ENCODE peak calls at places on chromosomes 2 and 18, in seven cellular contexts. U, B, J, D, A, I and X are unnamed samples.

GRCh38 chr2:98815795-98816194 is 84.9 kb upstream of the MGAT4A start:
- DNase-seq in U (no peak), B (no peak), J (no peak), D (no peak), A (no peak), I (no peak), X (no peak)

GRCh38 chr2:95076705-95077520 is 44.7 kb downstream of the MRPS5 start:
- DNase-seq in U (peak), B (peak), J (peak), D (peak), A (peak), I (peak), X (peak)

GRCh38 chr2:212777020-212777491 is 238.5 kb upstream of the ERBB4 start:
- DNase-seq in U (peak), B (no peak), J (no peak), D (no peak), A (no peak), I (peak), X (no peak)

GRCh38 chr18:36648803-36649202 is 180.0 kb downstream of the TPGS2 start:
- DNase-seq in U (no peak), B (no peak), J (no peak), D (no peak), A (no peak), I (no peak), X (no peak)

GRCh38 chr2:241773511-241774418 is 2.9 kb upstream of the GAL3ST2 start:
- DNase-seq in U (no peak), B (no peak), J (peak), D (no peak), A (no peak), I (no peak), X (no peak)

GRCh38 chr18:75114231-75114630 is 94.7 kb downstream of the PTGR3 start:
- DNase-seq in U (no peak), B (no peak), J (no peak), D (no peak), A (no peak), I (no peak), X (no peak)

GRCh38 chr2:121527009-121527682 is 3.5 kb upstream of the RNU4ATAC start:
- DNase-seq in U (no peak), B (no peak), J (no peak), D (no peak), A (no peak), I (no peak), X (no peak)

GRCh38 chr2:85326406-85326945 is 1.3 kb downstream of the TGOLN2 start:
- DNase-seq in U (peak), B (no peak), J (no peak), D (no peak), A (no peak), I (no peak), X (no peak)

GRCh38 chr18:75141166-75141565 is 67.8 kb downstream of the PTGR3 start:
- DNase-seq in U (no peak), B (no peak), J (no peak), D (no peak), A (no peak), I (no peak), X (no peak)

GRCh38 chr2:231926761-231927565 is 767 bp upstream of the NPPC start:
- DNase-seq in U (no peak), B (no peak), J (peak), D (peak), A (no peak), I (no peak), X (no peak)

GRCh38 chr18:38115201-38115600 is 549.6 kb upstream of the CELF4 start:
- DNase-seq in U (no peak), B (no peak), J (no peak), D (no peak), A (no peak), I (no peak), X (no peak)

GRCh38 chr2:215395687-215396460 is 40.0 kb downstream of the FN1 start:
- DNase-seq in U (no peak), B (no peak), J (no peak), D (no peak), A (no peak), I (no peak), X (no peak)

GRCh38 chr2:7430421-7430868 is 513.2 kb downstream of the RNF144A start:
- DNase-seq in U (no peak), B (no peak), J (no peak), D (no peak), A (no peak), I (no peak), X (no peak)

GRCh38 chr2:67210430-67210829 is 186.7 kb upstream of the ETAA1 start:
- DNase-seq in U (no peak), B (no peak), J (no peak), D (no peak), A (no peak), I (no peak), X (no peak)

GRCh38 chr18:79662051-79662450 is 17.6 kb upstream of the CTDP1 start:
- DNase-seq in U (no peak), B (no peak), J (no peak), D (no peak), A (no peak), I (no peak), X (no peak)

GRCh38 chr18:79659733-79660132 is 19.9 kb upstream of the CTDP1 start:
- DNase-seq in U (no peak), B (no peak), J (no peak), D (no peak), A (no peak), I (no peak), X (no peak)

GRCh38 chr18:79657342-79657996 is 22.1 kb upstream of the CTDP1 start:
- DNase-seq in U (no peak), B (no peak), J (no peak), D (no peak), A (no peak), I (no peak), X (no peak)
- H3K27ac ChIP-seq in U (no peak), B (no peak), J (no peak), D (no peak), A (no peak), I (no peak), X (no peak)

DNA sequence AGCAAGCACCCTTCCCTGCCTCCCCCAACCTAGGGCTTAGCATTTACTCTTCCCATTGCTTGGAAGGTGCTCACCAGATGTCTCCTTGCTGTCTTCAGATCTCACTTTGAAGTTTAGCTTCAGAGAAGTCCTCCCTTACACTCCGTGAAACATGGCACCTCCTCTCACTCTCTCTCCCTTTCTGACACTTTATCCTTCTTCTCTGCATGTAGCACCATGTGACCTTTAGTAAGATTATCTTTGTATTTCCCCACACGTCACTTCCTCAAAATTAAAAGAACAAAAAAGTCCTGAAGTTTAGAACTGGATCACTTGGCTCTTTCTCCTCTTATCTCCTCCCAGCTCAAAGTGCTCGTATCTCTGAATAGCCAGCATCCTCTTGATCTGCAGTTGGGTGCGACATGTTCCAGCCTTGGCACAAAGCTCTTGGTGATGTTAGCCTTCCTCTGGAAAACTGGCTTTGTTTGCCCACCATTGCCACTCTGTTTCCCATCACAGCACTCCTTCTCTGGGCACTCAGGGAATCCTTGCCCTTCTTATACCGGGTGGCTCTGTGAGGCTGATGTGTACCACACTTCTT is 40.6 kb upstream of the EPAS1 start:
- DNase-seq in U (peak), B (no peak), J (no peak), D (no peak), A (no peak), I (no peak), X (no peak)
- TF ChIP-seq POLR2A in U (no peak), B (no peak), J (no peak), D (no peak), A (no peak), I (no peak), X (no peak)

GRCh38 chr2:197137826-197138480 is 172.6 kb downstream of the ANKRD44 start:
- DNase-seq in U (peak), B (no peak), J (no peak), D (no peak), A (no peak), I (no peak), X (no peak)
- H3K27ac ChIP-seq in U (peak), B (no peak), J (no peak), D (no peak), A (no peak), I (no peak), X (no peak)

DNA sequence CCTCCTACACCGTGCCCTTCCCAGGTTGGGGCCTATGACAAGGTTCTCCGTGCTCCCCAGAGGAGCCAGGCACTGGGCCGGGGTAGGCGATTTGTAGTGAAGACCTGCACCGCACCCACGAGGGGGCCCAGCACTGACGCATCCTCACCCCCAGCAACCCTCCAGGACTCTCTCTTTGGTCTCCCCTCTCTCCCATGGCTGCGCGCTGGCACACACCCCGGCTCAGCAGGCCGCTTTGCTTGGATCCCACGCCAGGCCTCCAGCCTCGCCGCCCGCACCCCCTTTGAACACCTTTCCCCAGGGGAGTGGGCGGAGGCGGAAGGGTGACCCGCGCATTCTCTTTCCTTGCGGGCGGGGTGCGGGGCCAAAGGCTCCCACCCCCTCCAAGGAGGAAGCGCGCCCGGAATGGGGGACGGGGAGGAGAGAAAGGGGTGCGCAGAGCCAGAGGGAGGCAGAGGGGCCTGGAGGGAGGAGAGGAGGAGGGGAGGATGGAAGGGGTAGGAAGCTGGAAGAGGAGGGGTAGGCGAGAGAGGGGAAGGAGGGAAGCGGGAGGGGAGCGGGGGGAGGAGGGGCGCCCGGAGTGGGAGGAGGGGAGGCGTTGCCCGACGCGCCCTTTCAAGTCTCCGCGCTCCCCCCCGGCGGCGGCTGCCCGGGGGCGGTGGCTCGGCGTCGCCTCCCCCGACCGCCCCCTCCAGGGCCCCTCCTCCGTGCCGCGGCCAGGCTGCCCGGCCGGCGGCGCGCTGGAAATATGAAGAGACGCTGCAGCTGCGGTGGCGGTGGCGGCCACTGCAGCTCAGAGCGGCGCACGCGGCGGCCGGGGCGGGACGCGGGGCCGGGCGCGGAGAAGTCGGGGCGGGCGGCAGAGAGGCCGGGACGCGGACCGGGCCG is at the start of gene APCDD1:
- DNase-seq in U (no peak), B (no peak), J (peak), D (peak), A (peak), I (no peak), X (peak)
- TF ChIP-seq POLR2A in U (no peak), B (no peak), J (no peak), D (peak), A (no peak), I (no peak), X (no peak)

GRCh38 chr2:200351815-200352214 is 45.3 kb downstream of the SPATS2L start:
- DNase-seq in U (no peak), B (no peak), J (no peak), D (no peak), A (no peak), I (no peak), X (no peak)

GRCh38 chr2:200349868-200350267 is 43.4 kb downstream of the SPATS2L start:
- DNase-seq in U (no peak), B (no peak), J (no peak), D (no peak), A (no peak), I (no peak), X (no peak)

GRCh38 chr2:200348897-200349563 is 42.5 kb downstream of the SPATS2L start:
- DNase-seq in U (no peak), B (no peak), J (no peak), D (no peak), A (no peak), I (no peak), X (no peak)

GRCh38 chr2:200352631-200353030 is 46.1 kb downstream of the SPATS2L start:
- DNase-seq in U (no peak), B (no peak), J (no peak), D (no peak), A (no peak), I (no peak), X (no peak)

DNA sequence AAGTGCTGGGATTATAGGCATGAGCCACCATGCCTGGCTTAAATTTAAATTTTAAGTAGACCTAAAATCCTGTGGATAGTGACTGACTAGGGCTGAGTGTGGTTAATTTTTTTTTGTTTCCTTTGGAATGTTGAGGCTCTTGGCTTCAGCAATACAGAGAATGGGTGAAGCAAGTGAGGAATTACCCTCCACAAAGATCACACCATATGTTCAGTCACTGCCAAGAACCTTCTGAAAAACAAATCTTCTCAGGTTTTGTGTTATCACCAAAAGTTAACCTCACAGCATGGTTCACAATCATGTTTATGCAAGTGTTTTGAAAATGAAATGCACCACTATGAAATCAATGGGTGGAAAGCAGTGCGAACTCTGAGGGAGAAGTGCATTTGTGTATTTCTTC is 44.3 kb downstream of the SPATS2L start:
- DNase-seq in U (no peak), B (no peak), J (no peak), D (no peak), A (no peak), I (no peak), X (no peak)
- H3K27ac ChIP-seq in U (no peak), B (no peak), J (no peak), D (no peak), A (no peak), I (no peak), X (no peak)

GRCh38 chr18:11990541-11990940 is 9.2 kb downstream of the IMPA2 start:
- DNase-seq in U (no peak), B (no peak), J (peak), D (no peak), A (no peak), I (no peak), X (no peak)

GRCh38 chr18:11992096-11992785 is 10.9 kb downstream of the IMPA2 start:
- DNase-seq in U (no peak), B (no peak), J (peak), D (no peak), A (no peak), I (no peak), X (no peak)

GRCh38 chr18:11989174-11989573 is 7.9 kb downstream of the IMPA2 start:
- DNase-seq in U (no peak), B (no peak), J (peak), D (no peak), A (peak), I (no peak), X (no peak)

GRCh38 chr18:11989966-11990380 is 8.7 kb downstream of the IMPA2 start:
- DNase-seq in U (no peak), B (peak), J (peak), D (no peak), A (peak), I (no peak), X (peak)

DNA sequence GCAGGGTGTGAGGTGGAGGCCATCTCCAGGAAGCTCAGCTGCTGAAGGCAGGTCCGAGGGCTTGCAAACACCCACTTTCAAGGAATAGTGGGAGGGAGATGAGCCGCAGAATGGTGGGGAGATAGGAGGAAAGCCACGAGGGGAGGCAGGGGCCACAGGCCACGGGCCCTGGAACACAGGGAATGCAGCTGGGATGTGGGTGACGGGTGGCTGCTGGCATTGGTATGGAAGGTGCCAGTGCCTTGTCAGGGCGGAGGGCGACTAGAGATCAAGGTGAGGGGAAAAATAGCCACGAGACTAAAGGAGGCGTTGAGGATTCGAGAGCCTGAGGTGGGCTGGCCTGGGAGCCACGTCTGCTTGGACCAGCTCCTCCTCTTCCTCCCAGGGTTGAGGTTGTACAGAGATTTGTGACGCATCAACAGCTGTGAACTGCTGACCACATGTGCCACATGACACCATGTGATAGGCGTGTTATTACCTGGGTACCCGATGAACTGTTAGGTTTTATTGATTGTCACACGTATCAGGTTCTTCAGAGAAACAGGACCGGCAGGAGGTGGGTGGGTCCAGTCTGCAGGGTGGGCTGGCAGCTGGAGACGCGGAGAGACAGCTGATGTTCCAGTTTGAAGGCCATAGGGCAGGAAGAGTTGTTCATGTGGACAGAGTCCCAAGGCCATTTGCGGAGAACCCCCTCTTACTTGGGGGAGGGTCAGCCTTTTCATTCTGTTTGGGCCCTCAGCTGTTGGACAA is 9.9 kb downstream of the IMPA2 start:
- DNase-seq in U (no peak), B (no peak), J (peak), D (no peak), A (no peak), I (no peak), X (peak)
- TF ChIP-seq POLR2A in U (no peak), B (no peak), J (no peak), D (no peak), A (no peak), I (no peak), X (no peak)

DNA sequence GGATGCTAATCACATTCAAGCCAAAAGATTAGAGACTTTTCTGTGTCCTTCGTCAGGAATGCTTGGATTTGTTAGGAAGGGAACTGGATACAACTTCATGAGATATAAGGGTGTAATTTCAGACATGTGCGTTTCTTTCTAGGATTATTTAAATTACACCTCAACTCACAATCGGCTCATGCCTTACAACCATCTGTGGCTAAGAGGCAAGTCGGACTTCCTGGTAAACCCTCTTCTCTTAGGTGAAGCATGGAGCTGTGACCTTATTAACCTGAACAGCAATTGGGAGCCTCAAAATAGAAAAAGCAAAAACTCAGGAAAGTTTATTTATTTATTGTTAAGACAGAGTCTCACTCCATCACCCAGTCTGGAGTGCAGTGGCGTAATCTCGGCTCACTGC is 61.8 kb downstream of the SEMA4F start:
- DNase-seq in U (no peak), B (no peak), J (no peak), D (no peak), A (no peak), I (no peak), X (no peak)
- H3K27ac ChIP-seq in U (no peak), B (no peak), J (no peak), D (no peak), A (no peak), I (peak), X (no peak)